ENCODE peak calls at places on chromosomes 6 and 20, in ten cellular contexts. G is right atrium auricular region; X is neuronal stem cell; O is AG04450; F is CD4-positive, CD25-positive, alpha-beta regulatory T cell; R is PC-3; I is GM23248; H is left ventricle myocardium inferior; L is GM12878; A is transverse colon. P is an unnamed sample. For H3K9me3, the result is how much of the 10 kb centered on the place peaks cover.

GRCh38 chr20:17720755-17721154 is 21.0 kb downstream of the BANF2 start:
- DNase-seq in G (no peak), X (no peak), O (no peak), F (no peak), R (no peak), I (no peak), H (no peak), L (no peak), A (no peak), P (no peak)

GRCh38 chr6:18990313-18990978 is 603.3 kb downstream of the RNF144B start:
- DNase-seq in G (peak), X (peak), O (no peak), F (no peak), R (peak), I (peak), H (peak), L (no peak), A (peak), P (peak)

GRCh38 chr20:16844406-16844805 is 96.2 kb downstream of the OTOR start:
- DNase-seq in G (no peak), X (no peak), O (no peak), F (no peak), R (no peak), I (peak), H (no peak), L (no peak), A (no peak), P (no peak)

GRCh38 chr6:126804255-126805064 is 314.0 kb upstream of the RSPO3 start:
- DNase-seq in G (no peak), X (peak), O (peak), F (no peak), R (peak), I (peak), H (no peak), L (no peak), A (no peak), P (peak)

GRCh38 chr20:17617868-17618672 is 48.2 kb downstream of the DSTN start:
- DNase-seq in G (peak), X (no peak), O (no peak), F (no peak), R (no peak), I (no peak), H (peak), L (no peak), A (peak), P (no peak)

GRCh38 chr6:139852484-139853140 is 478.2 kb upstream of the CITED2 start:
- DNase-seq in G (no peak), X (no peak), O (peak), F (no peak), R (peak), I (peak), H (no peak), L (no peak), A (peak), P (no peak)

GRCh38 chr6:124203812-124204167 is 400.1 kb downstream of the NKAIN2 start:
- DNase-seq in G (no peak), X (no peak), O (no peak), F (no peak), R (no peak), I (no peak), H (no peak), L (no peak), A (no peak), P (no peak)

GRCh38 chr20:53708129-53708968 is 114.7 kb upstream of the ZNF217 start:
- DNase-seq in G (no peak), X (no peak), O (peak), F (no peak), R (peak), I (peak), H (no peak), L (peak), A (no peak), P (peak)

GRCh38 chr6:158191769-158192168 is 23.6 kb downstream of the GTF2H5 start:
- DNase-seq in G (no peak), X (no peak), O (no peak), F (no peak), R (no peak), I (no peak), H (no peak), L (no peak), A (no peak), P (no peak)

GRCh38 chr20:46051556-46052323 is 22.7 kb downstream of the SLC12A5 start:
- DNase-seq in G (no peak), X (no peak), O (no peak), F (no peak), R (peak), I (peak), H (no peak), L (no peak), A (no peak), P (no peak)

GRCh38 chr6:5159162-5159561 is 74.0 kb downstream of the PPP1R3G start:
- DNase-seq in G (no peak), X (no peak), O (no peak), F (no peak), R (peak), I (no peak), H (no peak), L (no peak), A (no peak), P (no peak)

GRCh38 chr6:166707045-166707444 is 80.0 kb upstream of the RPS6KA2 start:
- DNase-seq in G (no peak), X (peak), O (no peak), F (no peak), R (peak), I (peak), H (peak), L (no peak), A (peak), P (peak)

GRCh38 chr20:58702859-58703648 is 10.5 kb downstream of the NPEPL1 start:
- DNase-seq in G (peak), X (no peak), O (no peak), F (no peak), R (no peak), I (no peak), H (peak), L (no peak), A (peak), P (no peak)

GRCh38 chr6:79718509-79719247 is 87.5 kb downstream of the SH3BGRL2 start:
- DNase-seq in G (no peak), X (no peak), O (no peak), F (no peak), R (no peak), I (peak), H (no peak), L (no peak), A (no peak), P (no peak)

GRCh38 chr6:125300992-125301434 is 754 bp downstream of the HDDC2 start:
- DNase-seq in G (no peak), X (no peak), O (no peak), F (no peak), R (peak), I (peak), H (no peak), L (no peak), A (no peak), P (no peak)

GRCh38 chr20:34415079-34415478 is 52.0 kb downstream of the ITCH start:
- DNase-seq in G (no peak), X (no peak), O (no peak), F (no peak), R (no peak), I (no peak), H (no peak), L (peak), A (peak), P (no peak)

GRCh38 chr6:165664553-165665383 is 1.7 kb upstream of the PDE10A start:
- DNase-seq in G (no peak), X (peak), O (no peak), F (no peak), R (no peak), I (no peak), H (no peak), L (no peak), A (no peak), P (peak)

GRCh38 chr6:84597238-84597875 is 167.0 kb downstream of the TBX18 start:
- DNase-seq in G (no peak), X (no peak), O (no peak), F (no peak), R (no peak), I (no peak), H (no peak), L (no peak), A (no peak), P (no peak)

GRCh38 chr20:33092361-33092760 is 12.9 kb downstream of the BPIFB4 start:
- DNase-seq in G (no peak), X (no peak), O (no peak), F (no peak), R (no peak), I (no peak), H (no peak), L (no peak), A (no peak), P (no peak)

GRCh38 chr6:21173678-21174077 is 419.9 kb upstream of the SOX4 start:
- DNase-seq in G (no peak), X (no peak), O (no peak), F (no peak), R (no peak), I (no peak), H (no peak), L (no peak), A (no peak), P (no peak)

GRCh38 chr6:137795510-137795909 is 71.5 kb upstream of the TNFAIP3 start:
- DNase-seq in G (no peak), X (no peak), O (no peak), F (no peak), R (no peak), I (no peak), H (no peak), L (no peak), A (no peak), P (no peak)

GRCh38 chr6:134168580-134169223 is 116.3 kb upstream of the SLC2A12 start:
- DNase-seq in G (no peak), X (no peak), O (no peak), F (no peak), R (peak), I (peak), H (no peak), L (no peak), A (no peak), P (no peak)

GRCh38 chr6:20058912-20059311 is 153.4 kb downstream of the MBOAT1 start:
- DNase-seq in G (no peak), X (no peak), O (no peak), F (no peak), R (no peak), I (no peak), H (no peak), L (no peak), A (no peak), P (no peak)

GRCh38 chr6:158043586-158044524 is 62.2 kb downstream of the SYNJ2 start:
- DNase-seq in G (peak), X (no peak), O (no peak), F (no peak), R (no peak), I (peak), H (peak), L (no peak), A (peak), P (no peak)

GRCh38 chr6:149380523-149380922 is 19.5 kb upstream of the SUMO4 start:
- DNase-seq in G (no peak), X (no peak), O (no peak), F (no peak), R (peak), I (peak), H (no peak), L (no peak), A (no peak), P (no peak)

GRCh38 chr6:121533321-121533841 is 97.9 kb downstream of the GJA1 start:
- DNase-seq in G (no peak), X (no peak), O (no peak), F (no peak), R (no peak), I (no peak), H (no peak), L (no peak), A (no peak), P (no peak)

GRCh38 chr20:62449951-62450815 is 22.8 kb upstream of the RBBP8NL start:
- DNase-seq in G (no peak), X (no peak), O (no peak), F (no peak), R (peak), I (no peak), H (peak), L (no peak), A (peak), P (no peak)

GRCh38 chr6:9139762-9140161 is 704.4 kb upstream of the SLC35B3 start:
- DNase-seq in G (no peak), X (no peak), O (peak), F (no peak), R (peak), I (peak), H (no peak), L (no peak), A (no peak), P (no peak)

GRCh38 chr6:134379086-134379485 is 61.2 kb upstream of the SGK1 start:
- DNase-seq in G (no peak), X (no peak), O (no peak), F (no peak), R (peak), I (no peak), H (no peak), L (peak), A (peak), P (no peak)

GRCh38 chr6:106974999-106975698 is 620 bp upstream of the CD24 start:
- DNase-seq in G (no peak), X (peak), O (no peak), F (no peak), R (peak), I (peak), H (peak), L (no peak), A (peak), P (peak)

GRCh38 chr20:6533321-6533720 is 234.2 kb upstream of the BMP2 start:
- DNase-seq in G (no peak), X (no peak), O (peak), F (no peak), R (no peak), I (peak), H (no peak), L (no peak), A (no peak), P (peak)

GRCh38 chr6:32641122-32641521 is 3.9 kb downstream of the HLA-DQA1 start:
- DNase-seq in G (no peak), X (no peak), O (no peak), F (no peak), R (no peak), I (no peak), H (no peak), L (no peak), A (no peak), P (no peak)

GRCh38 chr20:49636447-49636846 is 68.5 kb upstream of the PTGIS start:
- DNase-seq in G (no peak), X (no peak), O (no peak), F (no peak), R (no peak), I (no peak), H (peak), L (no peak), A (no peak), P (no peak)

DNA sequence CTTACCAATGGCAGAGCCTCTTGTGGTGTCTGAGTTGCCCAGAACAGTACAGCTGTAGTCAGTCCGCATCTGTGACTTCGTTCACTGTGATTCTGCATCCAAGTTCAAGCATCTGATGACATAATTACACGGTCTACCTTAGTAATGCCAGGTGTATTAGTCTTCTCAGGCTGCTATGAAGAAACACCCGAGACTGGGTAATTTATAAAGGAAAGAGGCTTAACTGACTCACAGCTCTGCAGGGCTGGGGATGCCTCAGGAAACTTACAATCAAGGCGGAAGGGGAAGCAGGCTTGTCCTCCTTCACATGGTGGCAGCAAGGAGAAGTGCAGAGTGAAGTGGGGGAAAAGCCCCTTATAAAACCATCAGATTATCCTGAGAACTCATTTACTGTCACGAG is 163.9 kb upstream of the SULF2 start:
- DNase-seq in G (no peak), X (no peak), O (no peak), F (no peak), R (peak), I (no peak), H (no peak), L (no peak), A (no peak), P (no peak)
- H3K9me3 ChIP-seq in G (under half), X (under half), O (under half), F (under half), R (under half), I (under half), H (under half), L (under half), A (under half), P (under half)

GRCh38 chr6:75204222-75204958 is 1.5 kb downstream of the COL12A1 start:
- DNase-seq in G (peak), X (peak), O (peak), F (no peak), R (peak), I (peak), H (peak), L (no peak), A (peak), P (peak)

GRCh38 chr6:75207211-75207984 is 1.5 kb upstream of the COL12A1 start:
- DNase-seq in G (no peak), X (peak), O (no peak), F (no peak), R (no peak), I (peak), H (no peak), L (no peak), A (no peak), P (peak)

GRCh38 chr6:75206338-75207210 is 721 bp upstream of the COL12A1 start:
- DNase-seq in G (no peak), X (peak), O (no peak), F (no peak), R (no peak), I (peak), H (no peak), L (no peak), A (no peak), P (peak)

GRCh38 chr6:75204959-75205775 is 686 bp downstream of the COL12A1 start:
- DNase-seq in G (no peak), X (peak), O (peak), F (no peak), R (peak), I (peak), H (no peak), L (no peak), A (peak), P (peak)

GRCh38 chr6:75205776-75206334 is at the start of gene COL12A1:
- DNase-seq in G (peak), X (peak), O (peak), F (no peak), R (peak), I (peak), H (peak), L (no peak), A (peak), P (peak)
- H3K9me3 ChIP-seq in G (under half), X (under half), O (under half), F (under half), R (under half), I (under half), H (under half), L (under half), A (under half), P (under half)

GRCh38 chr20:19067986-19068385 is 144.5 kb upstream of the SLC24A3 start:
- DNase-seq in G (no peak), X (no peak), O (no peak), F (no peak), R (no peak), I (no peak), H (no peak), L (no peak), A (no peak), P (no peak)
- H3K9me3 ChIP-seq in G (under half), X (under half), O (under half), F (under half), R (under half), I (under half), H (under half), L (under half), A (under half), P (under half)

DNA sequence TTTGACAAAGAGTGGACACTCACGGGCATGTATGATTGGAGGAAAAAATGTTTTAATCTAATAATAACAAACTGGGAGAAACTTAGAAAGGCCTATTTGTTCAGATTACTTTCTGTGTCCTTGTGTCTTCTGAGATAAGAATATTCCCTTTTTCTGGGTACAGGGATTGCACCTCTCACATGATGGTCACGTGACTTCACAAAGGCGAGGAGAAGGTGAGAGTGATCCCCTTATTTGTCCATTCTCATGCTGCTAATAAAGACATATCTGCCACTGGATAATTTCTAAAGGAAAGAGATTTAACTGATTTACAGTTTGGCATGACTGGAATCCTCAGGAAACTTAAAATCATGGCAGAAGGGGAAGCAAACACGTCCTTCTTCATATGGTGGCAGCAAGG is 989.7 kb upstream of the FLRT3 start:
- DNase-seq in G (no peak), X (no peak), O (no peak), F (no peak), R (no peak), I (no peak), H (no peak), L (no peak), A (no peak), P (no peak)
- H3K9me3 ChIP-seq in G (under half), X (under half), O (under half), F (under half), R (under half), I (under half), H (under half), L (under half), A (under half), P (under half)

P was measured in neural progenitor cell.